ENCODE peak calls at places on chromosome 19, in ten cellular contexts. Q, T, G, C, U, I, K, B, P and Y are unnamed samples.

GRCh38 chr19:33905473-33905936 is 108.8 kb downstream of the KCTD15 start:
- DNase-seq in I (no peak), C (no peak), Q (no peak), T (peak; percentile 35), K (no peak), G (peak; percentile 22), P (no peak), U (no peak), B (no peak), Y (no peak)

GRCh38 chr19:46639356-46640061 is 3.5 kb upstream of the GNG8 start:
- DNase-seq in T (peak; percentile 64), C (no peak), K (peak; percentile 77), P (peak; percentile 38), G (peak; percentile 91), Q (peak; percentile 58), I (peak; percentile 84), U (peak; percentile 88), B (no peak), Y (no peak)

GRCh38 chr19:12365094-12365371 is 450 bp downstream of the ZNF442 start:
- DNase-seq in I (no peak), U (peak; percentile 36), G (no peak), C (no peak), B (peak; percentile 13), Q (peak; percentile 22), P (no peak), T (no peak), K (peak; percentile 18), Y (no peak)

GRCh38 chr19:53519431-53519830 is 18.5 kb upstream of the ZNF331 start:
- DNase-seq in B (no peak), G (no peak), I (peak; percentile 52), U (no peak), T (no peak), K (peak; percentile 63), Q (no peak), P (no peak), C (no peak), Y (no peak)

GRCh38 chr19:36850646-36851442 is at the start of gene ZNF345:
- DNase-seq in I (peak; percentile 91), U (peak; percentile 97), B (peak; percentile 87), C (peak; percentile 80), T (peak; percentile 86), K (peak; percentile 96), Q (peak; percentile 94), G (peak; percentile 97), P (peak; percentile 77), Y (peak; percentile 86)

GRCh38 chr19:29022599-29022998 is 190.4 kb downstream of the UQCRFS1 start:
- DNase-seq in K (no peak), G (no peak), P (no peak), B (no peak), I (no peak), Q (no peak), U (no peak), T (no peak), C (no peak), Y (no peak)

GRCh38 chr19:37975596-37976515 is 68.8 kb downstream of the SIPA1L3 start:
- DNase-seq in G (no peak), B (no peak), I (no peak), P (no peak), U (no peak), Q (no peak), K (no peak), T (no peak), C (no peak), Y (no peak)

GRCh38 chr19:21143846-21144245 is 2.0 kb downstream of the ZNF431 start:
- DNase-seq in C (no peak), T (no peak), P (no peak), Q (no peak), I (no peak), U (no peak), B (no peak), G (no peak), K (peak; percentile 31), Y (no peak)

GRCh38 chr19:45403272-45403671 is 1.6 kb downstream of the PPP1R13L start:
- DNase-seq in G (no peak), U (no peak), I (no peak), K (no peak), T (no peak), C (no peak), P (no peak), B (no peak), Q (no peak), Y (no peak)

GRCh38 chr19:33956941-33957340 is 160.3 kb downstream of the KCTD15 start:
- DNase-seq in Q (no peak), B (no peak), K (no peak), I (no peak), C (no peak), G (no peak), P (no peak), U (no peak), T (no peak), Y (no peak)

GRCh38 chr19:55149078-55150003 is at the start of gene TNNT1:
- DNase-seq in B (peak; percentile 91), G (peak; percentile 51), T (no peak), U (no peak), K (no peak), P (no peak), Q (no peak), C (no peak), I (no peak), Y (no peak)

GRCh38 chr19:13621413-13621812 is 115.1 kb upstream of the CACNA1A start:
- DNase-seq in Q (peak; percentile 96), G (no peak), K (peak; percentile 80), T (no peak), I (no peak), P (no peak), B (no peak), U (peak; percentile 10), C (no peak), Y (no peak)

GRCh38 chr19:18972301-18972831 is 31.3 kb upstream of the HOMER3 start:
- DNase-seq in U (peak; percentile 81), T (no peak), P (no peak), C (no peak), I (no peak), K (peak; percentile 66), B (no peak), G (no peak), Q (peak; percentile 31), Y (no peak)

GRCh38 chr19:47093841-47094240 is 19.7 kb downstream of the ZC3H4 start:
- DNase-seq in Q (no peak), U (no peak), G (peak; percentile 40), B (peak; percentile 53), K (no peak), P (no peak), I (no peak), C (no peak), T (no peak), Y (peak; percentile 77)

GRCh38 chr19:18093439-18094161 is 4.0 kb upstream of the MAST3 start:
- DNase-seq in B (no peak), C (no peak), K (no peak), P (no peak), T (no peak), I (no peak), U (peak; percentile 33), G (no peak), Q (peak; percentile 20), Y (no peak)

GRCh38 chr19:30219682-30220081 is 152.5 kb upstream of the ZNF536 start:
- DNase-seq in I (no peak), Q (no peak), U (no peak), T (no peak), B (no peak), K (no peak), G (no peak), P (no peak), C (no peak), Y (no peak)

GRCh38 chr19:47095707-47096704 is 17.6 kb downstream of the ZC3H4 start:
- DNase-seq in T (peak; percentile 72), B (peak; percentile 79), G (no peak), P (no peak), C (no peak), Q (no peak), U (no peak), K (peak; percentile 53), I (no peak), Y (no peak)

GRCh38 chr19:7881910-7882309 is 6.4 kb upstream of the LRRC8E start:
- DNase-seq in K (no peak), U (no peak), I (no peak), B (no peak), G (no peak), T (no peak), C (no peak), Q (no peak), P (no peak), Y (no peak)
- TF ChIP-seq CTCF in K (no peak), U (no peak), I (no peak), B (no peak), G (no peak), T (no peak), C (no peak), Q (no peak), P (no peak), Y (no peak)

DNA sequence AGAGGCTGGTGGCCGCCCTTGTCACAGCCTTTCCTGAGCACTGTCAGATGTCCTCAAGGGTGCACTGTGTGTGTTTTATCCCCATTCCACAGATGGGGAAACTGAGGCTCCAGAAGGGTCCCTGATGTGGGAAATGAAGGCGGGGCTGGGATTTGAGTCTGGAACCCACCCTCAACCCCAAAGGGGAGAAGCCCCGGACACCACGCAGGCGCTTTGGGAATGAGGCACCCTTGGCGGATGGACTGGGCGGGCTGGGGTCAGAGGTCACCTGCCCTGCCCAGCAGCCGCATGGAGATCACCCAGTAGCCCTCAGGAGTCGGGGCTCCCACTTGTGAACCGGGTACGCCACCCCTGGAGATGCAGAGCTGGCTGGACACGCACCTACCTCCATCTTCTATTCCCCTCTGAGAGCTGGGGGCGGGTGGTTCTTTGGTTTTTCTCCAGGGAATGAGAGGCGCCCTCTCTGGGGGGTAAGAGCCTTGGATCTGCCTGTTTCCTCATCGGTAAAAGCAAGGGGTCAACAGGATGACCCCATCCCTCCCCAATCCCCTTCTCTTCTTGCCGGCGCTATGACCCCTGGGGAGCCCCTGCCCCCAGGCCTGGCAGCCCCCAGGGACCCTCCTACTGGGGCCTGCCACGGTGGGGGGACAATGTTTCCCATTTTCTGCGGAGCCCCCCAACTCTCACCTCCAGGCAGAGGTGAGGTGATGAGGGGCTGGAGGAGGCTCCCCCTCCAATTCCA is 8.3 kb upstream of the ONECUT3 start:
- DNase-seq in T (no peak), G (no peak), I (no peak), C (no peak), U (no peak), K (no peak), Q (no peak), B (no peak), P (no peak), Y (no peak)
- H3K4me3 ChIP-seq in T (no peak overlapping the region), G (no peak overlapping the region), I (no peak overlapping the region), C (no peak overlapping the region), U (no peak overlapping the region), K (no peak overlapping the region), Q (no peak overlapping the region), B (no peak overlapping the region), P (no peak overlapping the region), Y (no peak overlapping the region)

GRCh38 chr19:50315773-50316448 is 13.3 kb downstream of the KCNC3 start:
- DNase-seq in U (no peak), G (peak; percentile 67), I (no peak), Q (no peak), P (no peak), T (no peak), K (no peak), C (no peak), B (no peak), Y (no peak)
- TF ChIP-seq CTCF in U (no peak), G (no peak), I (no peak), Q (no peak), P (no peak), T (no peak), K (no peak), C (no peak), B (no peak), Y (peak; percentile 25)

GRCh38 chr19:35098413-35099049 is 17.1 kb upstream of the FXYD3 start:
- DNase-seq in U (no peak), I (no peak), K (no peak), B (no peak), Q (no peak), C (no peak), G (no peak), T (peak; percentile 57), P (no peak), Y (no peak)
- H3K4me3 ChIP-seq in U (no peak overlapping the region), I (no peak overlapping the region), K (no peak overlapping the region), B (no peak overlapping the region), Q (no peak overlapping the region), C (no peak overlapping the region), G (no peak overlapping the region), T (no peak overlapping the region), P (no peak overlapping the region), Y (no peak overlapping the region)